ENCODE peak calls at places on chromosomes 4 and X, in six cellular contexts. One of them, this sample, is unnamed.

GRCh38 chr4:110472583-110473329 is 3.2 kb upstream of the ENPEP start:
- DNase-seq in AG09309: no peak
- DNase-seq in Calu3: no peak
- DNase-seq in mucosa of descending colon: no peak
- DNase-seq in RWPE1: no peak
- DNase-seq in small intestine: no peak
- DNase-seq in this sample: no peak

GRCh38 chr4:386708-387105 is 49.1 kb downstream of the ZNF141 start:
- DNase-seq in RWPE1: no peak
- DNase-seq in AG09309: no peak
- DNase-seq in small intestine: no peak
- DNase-seq in mucosa of descending colon: no peak
- DNase-seq in Calu3: no peak
- DNase-seq in this sample: no peak

GRCh38 chr4:1002131-1002630 is 9.0 kb upstream of the SLC26A1 start:
- DNase-seq in mucosa of descending colon: no peak
- DNase-seq in small intestine: no peak
- DNase-seq in Calu3: no peak
- DNase-seq in RWPE1: no peak
- DNase-seq in AG09309: no peak
- DNase-seq in this sample: no peak

GRCh38 chrX:13254076-13254785 is 65.6 kb downstream of the ATXN3L start:
- DNase-seq in Calu3: peak; percentile 55
- DNase-seq in small intestine: peak; percentile 27
- DNase-seq in AG09309: no peak
- DNase-seq in RWPE1: peak; percentile 17
- DNase-seq in mucosa of descending colon: no peak
- DNase-seq in this sample: no peak

GRCh38 chrX:136933617-136934145 is 53.2 kb upstream of the RBMX start:
- DNase-seq in RWPE1: no peak
- DNase-seq in mucosa of descending colon: no peak
- DNase-seq in AG09309: no peak
- DNase-seq in Calu3: no peak
- DNase-seq in small intestine: no peak
- DNase-seq in this sample: no peak

GRCh38 chr4:40576651-40577480 is 52.8 kb downstream of the RBM47 start:
- DNase-seq in Calu3: peak; percentile 79
- DNase-seq in mucosa of descending colon: peak; percentile 88
- DNase-seq in small intestine: peak; percentile 100
- DNase-seq in AG09309: peak; percentile 50
- DNase-seq in RWPE1: peak; percentile 75
- DNase-seq in this sample: peak; percentile 92

GRCh38 chr4:122922877-122923511 is 597 bp upstream of the NUDT6 start:
- DNase-seq in RWPE1: peak; percentile 78
- DNase-seq in small intestine: peak; percentile 85
- DNase-seq in mucosa of descending colon: peak; percentile 89
- DNase-seq in Calu3: peak; percentile 75
- DNase-seq in AG09309: no peak
- DNase-seq in this sample: peak; percentile 34

GRCh38 chrX:132833373-132833772 is 125.1 kb downstream of the HS6ST2 start:
- DNase-seq in small intestine: no peak
- DNase-seq in mucosa of descending colon: no peak
- DNase-seq in Calu3: no peak
- DNase-seq in AG09309: no peak
- DNase-seq in RWPE1: no peak
- DNase-seq in this sample: no peak

GRCh38 chr4:184884863-184885262 is 59.1 kb upstream of the ACSL1 start:
- DNase-seq in RWPE1: no peak
- DNase-seq in small intestine: peak; percentile 29
- DNase-seq in AG09309: no peak
- DNase-seq in mucosa of descending colon: no peak
- DNase-seq in Calu3: no peak
- DNase-seq in this sample: no peak

GRCh38 chr4:69524708-69525107 is 29.0 kb upstream of the UGT2B4 start:
- DNase-seq in small intestine: no peak
- DNase-seq in Calu3: no peak
- DNase-seq in RWPE1: no peak
- DNase-seq in AG09309: no peak
- DNase-seq in mucosa of descending colon: no peak
- DNase-seq in this sample: no peak

GRCh38 chrX:68997461-68997860 is 167.8 kb downstream of the PJA1 start:
- DNase-seq in Calu3: no peak
- DNase-seq in mucosa of descending colon: no peak
- DNase-seq in AG09309: no peak
- DNase-seq in small intestine: no peak
- DNase-seq in RWPE1: no peak
- DNase-seq in this sample: no peak

GRCh38 chr4:8370835-8371234 is 69.7 kb downstream of the ACOX3 start:
- DNase-seq in mucosa of descending colon: peak; percentile 31
- DNase-seq in small intestine: no peak
- DNase-seq in RWPE1: no peak
- DNase-seq in AG09309: no peak
- DNase-seq in Calu3: no peak
- DNase-seq in this sample: no peak

GRCh38 chrX:3493605-3494004 is 147.2 kb upstream of the MXRA5 start:
- DNase-seq in small intestine: no peak
- DNase-seq in AG09309: no peak
- DNase-seq in mucosa of descending colon: no peak
- DNase-seq in RWPE1: no peak
- DNase-seq in Calu3: no peak
- DNase-seq in this sample: no peak

GRCh38 chrX:134949271-134949670 is 41.5 kb upstream of the SMIM10 start:
- DNase-seq in mucosa of descending colon: no peak
- DNase-seq in RWPE1: no peak
- DNase-seq in small intestine: no peak
- DNase-seq in Calu3: peak; percentile 2
- DNase-seq in AG09309: no peak
- DNase-seq in this sample: no peak

This sample was measured in epithelial cell of prostate.